ENCODE peak calls at places on chromosome X, in five cellular contexts. S is NCI-H1048; B is activated CD8-positive, alpha-beta T cell treated with anti-CD3 and anti-CD28 coated beads, Interleukin-2, amount 10 ng/mL, durations not matched to agents 7 days and 5 days; P is IMR-90; Z is GM10248. I is an unnamed sample.

GRCh38 chrX:31266172-31267076 is 194.6 kb upstream of the FTHL17 start:
- DNase-seq in Z (peak; percentile 73), P (no peak), S (no peak), B (peak; percentile 20), I (no peak)

GRCh38 chrX:133999013-133999705 is 13.8 kb upstream of the GPC3 start:
- DNase-seq in P (no peak), S (no peak), B (no peak), Z (no peak), I (no peak)

GRCh38 chrX:149453911-149454820 is 50.9 kb downstream of the IDS start:
- DNase-seq in S (no peak), B (no peak), Z (no peak), P (no peak), I (no peak)

GRCh38 chrX:139642241-139642927 is 65.6 kb downstream of the MCF2 start:
- DNase-seq in S (no peak), P (no peak), B (no peak), Z (no peak), I (no peak)

GRCh38 chrX:119343856-119344255 is 55.3 kb upstream of the SLC25A43 start:
- DNase-seq in Z (no peak), P (no peak), B (no peak), S (no peak), I (no peak)

GRCh38 chrX:152926279-152926678 is 28.4 kb downstream of the ZNF185 start:
- DNase-seq in Z (peak; percentile 65), P (peak; percentile 70), S (peak; percentile 9), B (peak; percentile 68), I (no peak)

GRCh38 chrX:38175140-38175539 is 45.5 kb downstream of the SRPX start:
- DNase-seq in Z (peak; percentile 17), B (no peak), P (peak; percentile 28), S (no peak), I (no peak)

GRCh38 chrX:53678667-53679066 is 7.9 kb downstream of the HUWE1 start:
- DNase-seq in Z (no peak), P (no peak), S (no peak), B (no peak), I (no peak)

GRCh38 chrX:118360429-118361125 is 14.7 kb downstream of the WDR44 start:
- DNase-seq in B (no peak), Z (no peak), P (peak; percentile 44), S (no peak), I (no peak)

GRCh38 chrX:103215768-103216085 is 819 bp downstream of the BEX4 start:
- DNase-seq in S (no peak), B (no peak), Z (no peak), P (no peak), I (no peak)